ENCODE peak calls at places on chromosomes 3 and 15, in four cellular contexts. One of them, this sample, is unnamed.

GRCh38 chr3:187935623-187936156 is 190.4 kb upstream of the BCL6 start:
- DNase-seq in GM23338: no peak
- DNase-seq in Panc1: no peak
- DNase-seq in lower leg skin: no peak
- DNase-seq in this sample: peak; percentile 41

GRCh38 chr3:130601662-130602061 is 84.7 kb downstream of the COL6A6 start:
- DNase-seq in GM23338: no peak
- DNase-seq in Panc1: no peak
- DNase-seq in lower leg skin: no peak
- DNase-seq in this sample: no peak

GRCh38 chr15:79197285-79197684 is 85.2 kb upstream of the ANKRD34C start:
- DNase-seq in GM23338: peak; percentile 76
- DNase-seq in Panc1: no peak
- DNase-seq in lower leg skin: no peak
- DNase-seq in this sample: no peak

GRCh38 chr15:66233487-66234415 is 19.8 kb downstream of the MEGF11 start:
- DNase-seq in GM23338: peak; percentile 85
- DNase-seq in Panc1: no peak
- DNase-seq in lower leg skin: no peak
- DNase-seq in this sample: no peak

GRCh38 chr3:196670335-196670734 is 30.8 kb downstream of the NRROS start:
- DNase-seq in GM23338: no peak
- DNase-seq in Panc1: no peak
- DNase-seq in lower leg skin: no peak
- DNase-seq in this sample: no peak

GRCh38 chr3:123449092-123449985 is 449 bp upstream of the ADCY5 start:
- DNase-seq in GM23338: peak; percentile 66
- DNase-seq in Panc1: no peak
- DNase-seq in lower leg skin: no peak
- DNase-seq in this sample: no peak

GRCh38 chr3:57152150-57152549 is 13.0 kb downstream of the IL17RD start:
- DNase-seq in GM23338: no peak
- DNase-seq in Panc1: no peak
- DNase-seq in lower leg skin: peak; percentile 70
- DNase-seq in this sample: no peak

GRCh38 chr3:161475905-161476304 is 20.7 kb upstream of the OTOL1 start:
- DNase-seq in GM23338: no peak
- DNase-seq in Panc1: peak; percentile 2
- DNase-seq in lower leg skin: no peak
- DNase-seq in this sample: no peak

GRCh38 chr15:72034859-72035650 is 82.9 kb downstream of the MYO9A start:
- DNase-seq in GM23338: no peak
- DNase-seq in Panc1: no peak
- DNase-seq in lower leg skin: no peak
- DNase-seq in this sample: no peak

GRCh38 chr3:160613661-160614060 is 48.3 kb upstream of the KPNA4 start:
- DNase-seq in GM23338: no peak
- DNase-seq in Panc1: no peak
- DNase-seq in lower leg skin: no peak
- DNase-seq in this sample: no peak

GRCh38 chr15:100141304-100142080 is 200.3 kb downstream of the ADAMTS17 start:
- DNase-seq in GM23338: no peak
- DNase-seq in Panc1: no peak
- DNase-seq in lower leg skin: peak; percentile 85
- DNase-seq in this sample: no peak

GRCh38 chr15:37109151-37109912 is 9.0 kb upstream of the MEIS2 start:
- DNase-seq in GM23338: peak; percentile 80
- DNase-seq in Panc1: no peak
- DNase-seq in lower leg skin: no peak
- DNase-seq in this sample: no peak

GRCh38 chr15:32646304-32646703 is 4.8 kb downstream of the SCG5 start:
- DNase-seq in GM23338: no peak
- DNase-seq in Panc1: no peak
- DNase-seq in lower leg skin: no peak
- DNase-seq in this sample: no peak

GRCh38 chr15:32652178-32652577 is 10.7 kb downstream of the SCG5 start:
- DNase-seq in GM23338: no peak
- DNase-seq in Panc1: no peak
- DNase-seq in lower leg skin: no peak
- DNase-seq in this sample: no peak

GRCh38 chr15:32656091-32656860 is 14.8 kb downstream of the SCG5 start:
- DNase-seq in GM23338: no peak
- DNase-seq in Panc1: no peak
- DNase-seq in lower leg skin: no peak
- DNase-seq in this sample: no peak

GRCh38 chr15:32649336-32649735 is 7.8 kb downstream of the SCG5 start:
- DNase-seq in GM23338: peak; percentile 77
- DNase-seq in Panc1: no peak
- DNase-seq in lower leg skin: no peak
- DNase-seq in this sample: no peak

GRCh38 chr15:32651229-32651837 is 9.8 kb downstream of the SCG5 start:
- DNase-seq in GM23338: peak; percentile 86
- DNase-seq in Panc1: peak; percentile 48
- DNase-seq in lower leg skin: no peak
- DNase-seq in this sample: no peak
- TF ChIP-seq CTCF in GM23338: peak; percentile 94
- TF ChIP-seq CTCF in Panc1: peak; percentile 93
- TF ChIP-seq CTCF in lower leg skin: no peak
- TF ChIP-seq CTCF in this sample: peak; percentile 85

GRCh38 chr3:15523660-15524417 is 2.3 kb upstream of the COLQ start:
- DNase-seq in GM23338: peak; percentile 26
- DNase-seq in Panc1: no peak
- DNase-seq in lower leg skin: peak; percentile 23
- DNase-seq in this sample: no peak

GRCh38 chr3:15531346-15531745 is 9.8 kb upstream of the COLQ start:
- DNase-seq in GM23338: no peak
- DNase-seq in Panc1: no peak
- DNase-seq in lower leg skin: no peak
- DNase-seq in this sample: no peak

GRCh38 chr3:15528881-15529537 is 7.5 kb upstream of the COLQ start:
- DNase-seq in GM23338: no peak
- DNase-seq in Panc1: no peak
- DNase-seq in lower leg skin: no peak
- DNase-seq in this sample: no peak

GRCh38 chr3:15525790-15526189 is 4.3 kb upstream of the COLQ start:
- DNase-seq in GM23338: no peak
- DNase-seq in Panc1: no peak
- DNase-seq in lower leg skin: no peak
- DNase-seq in this sample: no peak

DNA sequence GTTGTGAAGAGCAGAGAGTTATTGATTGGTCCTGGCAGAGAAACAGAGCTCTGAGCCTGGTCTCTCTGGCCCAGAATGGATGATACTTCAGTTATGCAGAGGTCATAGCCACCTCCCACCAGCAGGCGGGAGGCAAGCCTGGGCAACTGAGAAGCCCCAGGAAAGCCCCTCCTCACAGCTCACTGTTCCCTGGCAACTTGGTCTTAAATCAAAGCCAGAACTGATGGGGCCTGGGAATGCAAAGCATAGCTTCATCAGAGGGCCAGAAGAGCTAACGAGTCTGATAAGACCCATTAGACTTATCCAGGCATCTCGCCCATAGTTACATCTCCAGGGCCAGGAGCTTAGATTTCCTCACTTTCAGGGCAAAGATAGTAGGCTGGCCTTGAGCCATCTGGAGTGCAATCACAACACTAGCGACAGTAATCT is 5.5 kb upstream of the COLQ start:
- DNase-seq in GM23338: peak; percentile 93
- DNase-seq in Panc1: no peak
- DNase-seq in lower leg skin: peak; percentile 72
- DNase-seq in this sample: no peak
- TF ChIP-seq CTCF in GM23338: peak; percentile 71
- TF ChIP-seq CTCF in Panc1: no peak
- TF ChIP-seq CTCF in lower leg skin: no peak
- TF ChIP-seq CTCF in this sample: no peak

GRCh38 chr3:117616213-117616612 is 906.6 kb downstream of the TUSC7 start:
- DNase-seq in GM23338: no peak
- DNase-seq in Panc1: no peak
- DNase-seq in lower leg skin: no peak
- DNase-seq in this sample: no peak
- TF ChIP-seq CTCF in GM23338: no peak
- TF ChIP-seq CTCF in Panc1: no peak
- TF ChIP-seq CTCF in lower leg skin: no peak
- TF ChIP-seq CTCF in this sample: no peak

DNA sequence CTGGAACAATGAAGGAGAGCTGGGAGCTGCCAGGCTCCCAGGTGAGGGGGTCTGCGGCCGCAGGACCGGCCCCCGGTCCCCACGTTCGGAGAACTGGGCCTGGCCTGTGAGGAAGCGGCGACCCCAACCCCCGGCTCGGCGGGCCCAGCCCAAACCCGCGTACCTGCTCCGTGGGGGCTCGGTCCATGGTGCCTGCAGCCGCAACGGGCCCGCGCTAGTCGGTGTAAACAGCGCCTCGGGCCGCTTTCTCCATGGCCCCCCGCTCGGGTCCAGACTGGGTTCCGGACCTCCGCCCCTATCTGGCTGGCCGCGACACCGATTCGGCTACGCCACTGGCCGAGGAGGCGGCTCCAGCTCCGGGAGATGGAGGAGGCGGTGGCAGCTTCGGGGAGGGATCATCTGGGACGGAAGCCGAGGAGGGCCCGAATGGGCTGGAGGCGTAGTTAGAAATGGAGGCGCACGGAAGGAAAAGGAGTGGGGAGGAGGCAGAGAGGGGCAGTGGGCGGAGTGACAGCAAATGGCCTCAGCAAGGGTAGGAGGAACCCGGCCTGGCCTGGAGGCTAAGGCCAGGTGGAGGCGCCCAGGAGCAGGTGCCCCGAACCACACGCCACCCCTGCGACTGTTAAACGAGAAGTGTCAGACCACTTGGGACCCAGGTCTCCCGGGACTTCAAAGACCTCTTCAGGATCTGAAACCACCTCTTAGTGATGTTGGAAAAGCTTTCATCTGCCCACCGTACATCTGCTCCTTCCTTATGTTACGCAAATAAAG is at the start of gene SECISBP2L:
- DNase-seq in GM23338: peak; percentile 99
- DNase-seq in Panc1: peak; percentile 72
- DNase-seq in lower leg skin: peak; percentile 99
- DNase-seq in this sample: peak; percentile 87
- TF ChIP-seq CTCF in GM23338: peak; percentile 46
- TF ChIP-seq CTCF in Panc1: peak; percentile 74
- TF ChIP-seq CTCF in lower leg skin: peak; percentile 11
- TF ChIP-seq CTCF in this sample: no peak

GRCh38 chr15:29411299-29411698 is 141.7 kb upstream of the NSMCE3 start:
- DNase-seq in GM23338: no peak
- DNase-seq in Panc1: no peak
- DNase-seq in lower leg skin: no peak
- DNase-seq in this sample: no peak

GRCh38 chr15:29405564-29405963 is 135.9 kb upstream of the NSMCE3 start:
- DNase-seq in GM23338: no peak
- DNase-seq in Panc1: no peak
- DNase-seq in lower leg skin: no peak
- DNase-seq in this sample: no peak

GRCh38 chr15:29409890-29410289 is 140.3 kb upstream of the NSMCE3 start:
- DNase-seq in GM23338: peak; percentile 35
- DNase-seq in Panc1: no peak
- DNase-seq in lower leg skin: no peak
- DNase-seq in this sample: no peak

GRCh38 chr15:29410342-29410741 is 140.7 kb upstream of the NSMCE3 start:
- DNase-seq in GM23338: peak; percentile 44
- DNase-seq in Panc1: no peak
- DNase-seq in lower leg skin: no peak
- DNase-seq in this sample: no peak
- TF ChIP-seq CTCF in GM23338: no peak
- TF ChIP-seq CTCF in Panc1: no peak
- TF ChIP-seq CTCF in lower leg skin: no peak
- TF ChIP-seq CTCF in this sample: no peak

GRCh38 chr3:186425788-186426730 is 64.0 kb upstream of the DGKG start:
- DNase-seq in GM23338: peak; percentile 68
- DNase-seq in Panc1: no peak
- DNase-seq in lower leg skin: no peak
- DNase-seq in this sample: no peak
- TF ChIP-seq CTCF in GM23338: peak; percentile 31
- TF ChIP-seq CTCF in Panc1: peak; percentile 23
- TF ChIP-seq CTCF in lower leg skin: no peak
- TF ChIP-seq CTCF in this sample: no peak

DNA sequence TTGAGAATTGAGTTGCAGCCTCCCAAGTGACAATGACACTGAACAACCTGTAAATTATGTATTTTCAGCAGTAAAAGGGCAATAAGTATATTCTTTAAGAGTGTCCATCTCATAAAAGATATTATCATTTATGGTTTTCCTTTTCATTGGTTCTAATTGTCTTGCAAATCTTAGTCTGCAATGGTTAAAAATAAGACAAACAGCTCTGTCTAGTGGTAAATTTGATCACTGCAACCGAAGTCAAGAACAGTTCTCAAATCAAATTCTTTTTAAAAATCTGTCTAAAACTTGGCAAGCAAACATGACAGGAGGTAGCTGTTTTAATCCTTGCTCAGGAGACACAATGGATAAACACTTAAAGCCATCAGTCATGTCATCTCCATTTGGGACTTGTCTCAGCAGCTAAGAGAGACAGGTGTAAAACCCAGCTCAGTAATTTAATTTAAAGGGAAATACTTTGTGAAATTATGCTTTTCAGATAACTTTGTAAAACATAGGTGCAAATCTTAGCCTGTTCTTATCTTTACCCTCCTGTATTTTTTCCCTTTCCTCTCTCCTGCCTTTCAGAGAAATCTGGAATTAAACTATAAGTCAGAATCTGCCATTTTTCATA is 150.3 kb upstream of the ARHGEF26 start:
- DNase-seq in GM23338: peak; percentile 27
- DNase-seq in Panc1: peak; percentile 2
- DNase-seq in lower leg skin: no peak
- DNase-seq in this sample: no peak
- TF ChIP-seq CTCF in GM23338: peak; percentile 70
- TF ChIP-seq CTCF in Panc1: peak; percentile 62
- TF ChIP-seq CTCF in lower leg skin: no peak
- TF ChIP-seq CTCF in this sample: no peak

GRCh38 chr15:67832965-67833503 is 6.8 kb downstream of the RNU6-1 start:
- DNase-seq in GM23338: peak; percentile 84
- DNase-seq in Panc1: no peak
- DNase-seq in lower leg skin: no peak
- DNase-seq in this sample: no peak

GRCh38 chr15:67832031-67832551 is 6.8 kb downstream of the SKOR1 start:
- DNase-seq in GM23338: peak; percentile 77
- DNase-seq in Panc1: no peak
- DNase-seq in lower leg skin: no peak
- DNase-seq in this sample: no peak

GRCh38 chr15:67834249-67834592 is 5.6 kb downstream of the RNU6-1 start:
- DNase-seq in GM23338: peak; percentile 16
- DNase-seq in Panc1: no peak
- DNase-seq in lower leg skin: no peak
- DNase-seq in this sample: no peak

GRCh38 chr15:67834593-67835348 is 5.1 kb downstream of the RNU6-1 start:
- DNase-seq in GM23338: peak; percentile 80
- DNase-seq in Panc1: no peak
- DNase-seq in lower leg skin: peak; percentile 88
- DNase-seq in this sample: no peak

GRCh38 chr15:67833504-67834248 is 6.2 kb downstream of the RNU6-1 start:
- DNase-seq in GM23338: peak; percentile 92
- DNase-seq in Panc1: no peak
- DNase-seq in lower leg skin: peak; percentile 89
- DNase-seq in this sample: no peak
- TF ChIP-seq CTCF in GM23338: peak; percentile 56
- TF ChIP-seq CTCF in Panc1: peak; percentile 88
- TF ChIP-seq CTCF in lower leg skin: no peak
- TF ChIP-seq CTCF in this sample: peak; percentile 36

GRCh38 chr3:59121346-59122144 is 71.7 kb upstream of the CFAP20DC start:
- DNase-seq in GM23338: peak; percentile 42
- DNase-seq in Panc1: no peak
- DNase-seq in lower leg skin: no peak
- DNase-seq in this sample: no peak
- TF ChIP-seq CTCF in GM23338: peak; percentile 48
- TF ChIP-seq CTCF in Panc1: no peak
- TF ChIP-seq CTCF in lower leg skin: no peak
- TF ChIP-seq CTCF in this sample: no peak

This sample was measured in natural killer cell.